ENCODE peak calls at places on chromosome 22, in six cellular contexts. One of them, this sample, is unnamed.

GRCh38 chr22:37401401-37401859 is 25.8 kb downstream of the ELFN2 start:
- DNase-seq in WTC11: no peak
- DNase-seq in CD14-positive monocyte: no peak
- DNase-seq in stimulated activated CD4-positive, alpha-beta T cell treated with anti-CD3 and anti-CD28 coated beads, Interleukin-1b, Interleukin-23, amount 100 ng/mL, for 48 hours: no peak
- DNase-seq in NCI-H187 treated with DMSO at 0.1 percent for 48 hours: no peak
- DNase-seq in pancreas: no peak
- DNase-seq in this sample: no peak

GRCh38 chr22:37639070-37639760 is at the start of gene SH3BP1:
- DNase-seq in WTC11: peak; percentile 81
- DNase-seq in CD14-positive monocyte: peak; percentile 45
- DNase-seq in stimulated activated CD4-positive, alpha-beta T cell treated with anti-CD3 and anti-CD28 coated beads, Interleukin-1b, Interleukin-23, amount 100 ng/mL, for 48 hours: peak; percentile 33
- DNase-seq in NCI-H187 treated with DMSO at 0.1 percent for 48 hours: no peak
- DNase-seq in pancreas: peak; percentile 82
- DNase-seq in this sample: no peak

GRCh38 chr22:44202261-44202789 is 21.6 kb downstream of the PARVG start:
- DNase-seq in WTC11: no peak
- DNase-seq in CD14-positive monocyte: no peak
- DNase-seq in stimulated activated CD4-positive, alpha-beta T cell treated with anti-CD3 and anti-CD28 coated beads, Interleukin-1b, Interleukin-23, amount 100 ng/mL, for 48 hours: no peak
- DNase-seq in NCI-H187 treated with DMSO at 0.1 percent for 48 hours: no peak
- DNase-seq in pancreas: peak; percentile 27
- DNase-seq in this sample: no peak

GRCh38 chr22:21669026-21669425 is 3.2 kb downstream of the PPIL2 start:
- DNase-seq in WTC11: no peak
- DNase-seq in CD14-positive monocyte: no peak
- DNase-seq in stimulated activated CD4-positive, alpha-beta T cell treated with anti-CD3 and anti-CD28 coated beads, Interleukin-1b, Interleukin-23, amount 100 ng/mL, for 48 hours: no peak
- DNase-seq in NCI-H187 treated with DMSO at 0.1 percent for 48 hours: no peak
- DNase-seq in pancreas: no peak
- DNase-seq in this sample: no peak

GRCh38 chr22:25091449-25091848 is 108.2 kb upstream of the CRYBB3 start:
- DNase-seq in WTC11: no peak
- DNase-seq in CD14-positive monocyte: no peak
- DNase-seq in stimulated activated CD4-positive, alpha-beta T cell treated with anti-CD3 and anti-CD28 coated beads, Interleukin-1b, Interleukin-23, amount 100 ng/mL, for 48 hours: no peak
- DNase-seq in NCI-H187 treated with DMSO at 0.1 percent for 48 hours: no peak
- DNase-seq in pancreas: no peak
- DNase-seq in this sample: no peak

GRCh38 chr22:23533328-23533762 is 46.7 kb downstream of the IGLL1 start:
- DNase-seq in WTC11: peak; percentile 83
- DNase-seq in CD14-positive monocyte: no peak
- DNase-seq in stimulated activated CD4-positive, alpha-beta T cell treated with anti-CD3 and anti-CD28 coated beads, Interleukin-1b, Interleukin-23, amount 100 ng/mL, for 48 hours: peak; percentile 43
- DNase-seq in NCI-H187 treated with DMSO at 0.1 percent for 48 hours: peak; percentile 36
- DNase-seq in pancreas: peak; percentile 63
- DNase-seq in this sample: peak; percentile 58

GRCh38 chr22:17368727-17369552 is at the start of gene CECR2:
- DNase-seq in WTC11: peak; percentile 70
- DNase-seq in CD14-positive monocyte: no peak
- DNase-seq in stimulated activated CD4-positive, alpha-beta T cell treated with anti-CD3 and anti-CD28 coated beads, Interleukin-1b, Interleukin-23, amount 100 ng/mL, for 48 hours: no peak
- DNase-seq in NCI-H187 treated with DMSO at 0.1 percent for 48 hours: peak; percentile 72
- DNase-seq in pancreas: peak; percentile 74
- DNase-seq in this sample: peak; percentile 21

GRCh38 chr22:31628969-31629723 is 32.9 kb downstream of the PISD start:
- DNase-seq in WTC11: no peak
- DNase-seq in CD14-positive monocyte: no peak
- DNase-seq in stimulated activated CD4-positive, alpha-beta T cell treated with anti-CD3 and anti-CD28 coated beads, Interleukin-1b, Interleukin-23, amount 100 ng/mL, for 48 hours: no peak
- DNase-seq in NCI-H187 treated with DMSO at 0.1 percent for 48 hours: no peak
- DNase-seq in pancreas: no peak
- DNase-seq in this sample: no peak

GRCh38 chr22:49532831-49533802 is 294.6 kb downstream of the BRD1 start:
- DNase-seq in WTC11: peak; percentile 3
- DNase-seq in CD14-positive monocyte: no peak
- DNase-seq in stimulated activated CD4-positive, alpha-beta T cell treated with anti-CD3 and anti-CD28 coated beads, Interleukin-1b, Interleukin-23, amount 100 ng/mL, for 48 hours: no peak
- DNase-seq in NCI-H187 treated with DMSO at 0.1 percent for 48 hours: no peak
- DNase-seq in pancreas: no peak
- DNase-seq in this sample: no peak

GRCh38 chr22:27111796-27112195 is 454.4 kb downstream of the MIAT start:
- DNase-seq in WTC11: no peak
- DNase-seq in CD14-positive monocyte: no peak
- DNase-seq in stimulated activated CD4-positive, alpha-beta T cell treated with anti-CD3 and anti-CD28 coated beads, Interleukin-1b, Interleukin-23, amount 100 ng/mL, for 48 hours: no peak
- DNase-seq in NCI-H187 treated with DMSO at 0.1 percent for 48 hours: no peak
- DNase-seq in pancreas: no peak
- DNase-seq in this sample: no peak

GRCh38 chr22:28450109-28450508 is 229.5 kb downstream of the TTC28 start:
- DNase-seq in WTC11: no peak
- DNase-seq in CD14-positive monocyte: no peak
- DNase-seq in stimulated activated CD4-positive, alpha-beta T cell treated with anti-CD3 and anti-CD28 coated beads, Interleukin-1b, Interleukin-23, amount 100 ng/mL, for 48 hours: no peak
- DNase-seq in NCI-H187 treated with DMSO at 0.1 percent for 48 hours: no peak
- DNase-seq in pancreas: no peak
- DNase-seq in this sample: no peak

GRCh38 chr22:20920881-20921203 is 3.6 kb downstream of the CRKL start:
- DNase-seq in WTC11: no peak
- DNase-seq in CD14-positive monocyte: peak; percentile 7
- DNase-seq in stimulated activated CD4-positive, alpha-beta T cell treated with anti-CD3 and anti-CD28 coated beads, Interleukin-1b, Interleukin-23, amount 100 ng/mL, for 48 hours: no peak
- DNase-seq in NCI-H187 treated with DMSO at 0.1 percent for 48 hours: no peak
- DNase-seq in pancreas: no peak
- DNase-seq in this sample: no peak

GRCh38 chr22:31089101-31090100 is 8.3 kb downstream of the SMTN start:
- DNase-seq in WTC11: peak; percentile 60
- DNase-seq in CD14-positive monocyte: no peak
- DNase-seq in stimulated activated CD4-positive, alpha-beta T cell treated with anti-CD3 and anti-CD28 coated beads, Interleukin-1b, Interleukin-23, amount 100 ng/mL, for 48 hours: peak; percentile 24
- DNase-seq in NCI-H187 treated with DMSO at 0.1 percent for 48 hours: no peak
- DNase-seq in pancreas: no peak
- DNase-seq in this sample: no peak

GRCh38 chr22:24289781-24290181 is 19.1 kb downstream of the SPECC1L start:
- DNase-seq in WTC11: no peak
- DNase-seq in CD14-positive monocyte: no peak
- DNase-seq in stimulated activated CD4-positive, alpha-beta T cell treated with anti-CD3 and anti-CD28 coated beads, Interleukin-1b, Interleukin-23, amount 100 ng/mL, for 48 hours: no peak
- DNase-seq in NCI-H187 treated with DMSO at 0.1 percent for 48 hours: no peak
- DNase-seq in pancreas: no peak
- DNase-seq in this sample: no peak

GRCh38 chr22:36744413-36744765 is 31.5 kb downstream of the IFT27 start:
- DNase-seq in WTC11: peak; percentile 6
- DNase-seq in CD14-positive monocyte: no peak
- DNase-seq in stimulated activated CD4-positive, alpha-beta T cell treated with anti-CD3 and anti-CD28 coated beads, Interleukin-1b, Interleukin-23, amount 100 ng/mL, for 48 hours: no peak
- DNase-seq in NCI-H187 treated with DMSO at 0.1 percent for 48 hours: no peak
- DNase-seq in pancreas: no peak
- DNase-seq in this sample: no peak